ENCODE peak calls at places on chromosomes 5 and 9, in five cellular contexts. U is GM23338, H is SK-N-SH, N is neural progenitor cell, C is GM23248. E is an unnamed sample. For H3F3A, the result is how much of the 10 kb centered on the place peaks cover.

GRCh38 chr5:142219146-142219545 is 105.7 kb downstream of the SPRY4 start:
- DNase-seq in U (no peak), N (no peak), C (no peak), H (no peak), E (no peak)

GRCh38 chr9:26243722-26244121 is 565.5 kb upstream of the TUSC1 start:
- DNase-seq in N (no peak), U (no peak), H (no peak), C (peak), E (no peak)

GRCh38 chr9:8857330-8858249 is 1058.0 kb upstream of the DMAC1 start:
- DNase-seq in H (peak), N (peak), C (peak), U (peak), E (no peak)

GRCh38 chr9:116475201-116475600 is 211.9 kb upstream of the TRIM32 start:
- DNase-seq in U (no peak), H (no peak), N (no peak), C (peak), E (no peak)

GRCh38 chr5:178827636-178828035 is 32.1 kb upstream of the ZNF354B start:
- DNase-seq in H (no peak), U (no peak), N (no peak), C (no peak), E (no peak)

GRCh38 chr5:88680253-88681132 is 202.5 kb downstream of the MEF2C start:
- DNase-seq in C (peak), H (peak), U (peak), N (peak), E (peak)

GRCh38 chr5:3375586-3376311 is 219.9 kb upstream of the IRX1 start:
- DNase-seq in C (no peak), N (no peak), H (no peak), U (no peak), E (no peak)

GRCh38 chr5:76402880-76403712 is at the start of gene IQGAP2:
- DNase-seq in C (peak), H (peak), N (peak), U (peak), E (peak)

GRCh38 chr9:89115426-89115825 is 63.2 kb downstream of the SHC3 start:
- DNase-seq in N (no peak), H (no peak), U (no peak), C (peak), E (no peak)

GRCh38 chr5:80854583-80854982 is 105.6 kb upstream of the RASGRF2 start:
- DNase-seq in U (no peak), N (no peak), C (no peak), H (no peak), E (no peak)

GRCh38 chr5:57499262-57500050 is 16.8 kb upstream of the ACTBL2 start:
- DNase-seq in H (peak), C (peak), N (peak), U (peak), E (peak)

GRCh38 chr9:89374176-89374575 is 55.9 kb downstream of the SECISBP2 start:
- DNase-seq in N (no peak), U (no peak), C (no peak), H (no peak), E (no peak)

GRCh38 chr5:125034331-125034730 is 287.9 kb upstream of the ZNF608 start:
- DNase-seq in H (no peak), C (no peak), U (no peak), N (no peak), E (no peak)

GRCh38 chr5:97141539-97141938 is 872 bp downstream of the LIX1 start:
- DNase-seq in N (no peak), U (no peak), H (no peak), C (no peak), E (no peak)

GRCh38 chr5:125093776-125094175 is 347.3 kb upstream of the ZNF608 start:
- DNase-seq in N (no peak), H (no peak), C (peak), U (no peak), E (no peak)

GRCh38 chr9:20683351-20684034 is 566 bp upstream of the FOCAD start:
- DNase-seq in U (no peak), N (peak), C (peak), H (peak), E (peak)

GRCh38 chr9:272251-273213 is 57.9 kb downstream of the DOCK8 start:
- DNase-seq in N (no peak), C (no peak), H (no peak), U (no peak), E (no peak)
- H3K27ac ChIP-seq in N (no peak), C (no peak), H (no peak), U (no peak), E (no peak)

DNA sequence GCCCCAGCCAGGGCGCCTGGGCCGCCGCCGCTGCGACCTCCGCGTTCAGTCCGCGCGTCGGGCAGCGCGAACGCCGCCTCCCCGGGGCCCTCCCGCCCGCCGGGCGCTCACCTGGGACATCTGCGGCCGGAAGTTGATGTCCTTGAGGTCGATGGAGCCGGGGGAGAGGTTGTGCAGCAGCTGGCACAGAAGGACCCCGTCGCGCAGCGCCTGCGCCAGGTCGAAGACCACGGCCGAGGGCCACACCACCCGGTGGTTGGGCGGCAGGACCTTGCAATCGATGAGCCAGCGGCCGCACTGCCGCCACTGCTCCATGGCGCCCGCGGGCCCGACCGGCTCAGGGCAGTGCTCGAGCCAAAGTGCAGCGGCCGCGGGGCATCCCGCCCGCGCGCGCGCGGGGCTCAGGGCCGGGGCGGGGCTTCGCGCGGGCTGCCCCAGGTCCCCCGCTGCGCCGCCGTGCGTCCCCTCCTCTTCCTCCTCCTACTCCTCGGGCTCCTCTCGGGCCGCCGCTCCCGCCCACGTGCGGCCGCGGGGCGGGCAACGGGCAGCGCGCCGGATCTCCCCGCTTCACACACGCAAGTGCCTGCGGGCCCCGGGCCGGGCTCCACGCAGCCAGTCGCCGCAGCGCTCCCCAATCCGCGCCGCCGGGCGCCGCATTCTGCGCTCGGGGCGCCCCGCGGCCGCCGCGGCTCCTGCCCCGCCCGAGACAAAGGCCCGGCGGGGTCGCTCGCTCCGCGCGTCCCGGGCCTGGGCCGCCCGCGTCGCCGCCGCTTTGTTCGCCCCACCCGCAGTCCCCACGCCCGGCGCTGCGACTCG is at the start of gene VAV2:
- DNase-seq in C (peak), N (peak), H (peak), U (peak), E (peak)
- H2AFZ ChIP-seq in C (peak), N (peak), H (peak), U (peak), E (peak)

DNA sequence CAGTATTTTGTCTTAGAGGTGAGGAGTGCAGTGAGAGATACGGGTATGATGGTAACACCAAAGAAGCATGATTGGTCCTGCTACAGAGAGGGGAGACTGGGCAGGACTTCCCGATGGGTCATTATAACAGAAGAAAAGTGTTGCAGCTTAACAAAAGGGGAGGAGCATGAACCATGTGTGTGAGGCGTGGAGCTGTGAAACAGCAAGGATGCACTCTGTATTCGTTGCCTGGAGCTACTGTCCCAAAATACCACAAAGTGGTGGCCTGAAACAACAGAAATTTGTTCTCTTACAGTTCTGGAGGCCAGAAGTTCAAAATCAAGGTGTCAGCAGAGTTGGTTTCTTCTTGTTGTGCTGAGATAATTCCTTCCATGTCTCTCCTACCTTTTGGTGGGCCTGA is 59.4 kb upstream of the GRHPR start:
- DNase-seq in N (no peak), H (no peak), U (no peak), C (no peak), E (no peak)
- H3F3A ChIP-seq in N (under half), H (under half), U (under half), C (under half), E (under half)

DNA sequence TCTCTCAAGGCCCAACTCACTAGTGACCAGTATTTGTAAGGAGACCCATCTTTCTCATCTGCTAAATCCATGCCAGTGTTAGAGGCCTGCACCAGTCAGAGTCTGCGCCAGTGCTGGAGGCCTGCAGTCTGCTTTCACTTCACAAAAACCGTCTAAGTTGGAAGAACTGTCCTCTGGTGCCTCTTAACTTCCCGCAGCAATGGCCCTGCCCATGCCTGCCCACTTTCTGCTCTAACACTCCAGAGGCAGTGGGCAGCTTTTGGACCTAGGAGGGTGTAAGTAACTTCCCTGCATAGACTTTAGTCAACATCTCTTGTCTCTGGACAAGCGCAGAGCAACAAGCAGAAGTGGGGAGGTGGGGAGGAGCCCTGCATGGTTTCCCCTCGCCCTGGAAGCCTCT is 152.9 kb downstream of the AUH start:
- DNase-seq in U (no peak), H (no peak), N (no peak), C (no peak), E (no peak)
- H3K27ac ChIP-seq in U (no peak), H (no peak), N (no peak), C (no peak), E (no peak)

DNA sequence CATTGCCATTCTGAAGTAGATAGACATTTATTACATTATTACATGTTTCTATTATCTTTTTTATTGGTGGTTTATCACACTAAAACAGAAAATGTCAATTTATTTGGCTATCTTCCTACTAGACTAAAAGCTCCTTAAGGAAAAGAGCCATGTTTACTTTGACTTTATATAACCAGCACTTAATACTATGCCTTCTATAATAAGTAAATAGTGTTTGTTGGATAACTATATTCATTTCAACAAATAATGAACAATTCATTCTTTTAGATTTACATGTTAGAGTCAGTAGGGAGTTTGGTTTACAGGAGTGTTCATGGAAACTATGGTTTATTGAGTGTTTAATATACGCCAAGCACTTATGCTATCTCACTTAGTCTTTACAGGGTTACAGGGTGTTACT is 7.2 kb downstream of the PPIP5K2 start:
- DNase-seq in H (no peak), C (no peak), N (no peak), U (no peak), E (no peak)
- H2AFZ ChIP-seq in H (no peak), C (no peak), N (no peak), U (no peak), E (no peak)

DNA sequence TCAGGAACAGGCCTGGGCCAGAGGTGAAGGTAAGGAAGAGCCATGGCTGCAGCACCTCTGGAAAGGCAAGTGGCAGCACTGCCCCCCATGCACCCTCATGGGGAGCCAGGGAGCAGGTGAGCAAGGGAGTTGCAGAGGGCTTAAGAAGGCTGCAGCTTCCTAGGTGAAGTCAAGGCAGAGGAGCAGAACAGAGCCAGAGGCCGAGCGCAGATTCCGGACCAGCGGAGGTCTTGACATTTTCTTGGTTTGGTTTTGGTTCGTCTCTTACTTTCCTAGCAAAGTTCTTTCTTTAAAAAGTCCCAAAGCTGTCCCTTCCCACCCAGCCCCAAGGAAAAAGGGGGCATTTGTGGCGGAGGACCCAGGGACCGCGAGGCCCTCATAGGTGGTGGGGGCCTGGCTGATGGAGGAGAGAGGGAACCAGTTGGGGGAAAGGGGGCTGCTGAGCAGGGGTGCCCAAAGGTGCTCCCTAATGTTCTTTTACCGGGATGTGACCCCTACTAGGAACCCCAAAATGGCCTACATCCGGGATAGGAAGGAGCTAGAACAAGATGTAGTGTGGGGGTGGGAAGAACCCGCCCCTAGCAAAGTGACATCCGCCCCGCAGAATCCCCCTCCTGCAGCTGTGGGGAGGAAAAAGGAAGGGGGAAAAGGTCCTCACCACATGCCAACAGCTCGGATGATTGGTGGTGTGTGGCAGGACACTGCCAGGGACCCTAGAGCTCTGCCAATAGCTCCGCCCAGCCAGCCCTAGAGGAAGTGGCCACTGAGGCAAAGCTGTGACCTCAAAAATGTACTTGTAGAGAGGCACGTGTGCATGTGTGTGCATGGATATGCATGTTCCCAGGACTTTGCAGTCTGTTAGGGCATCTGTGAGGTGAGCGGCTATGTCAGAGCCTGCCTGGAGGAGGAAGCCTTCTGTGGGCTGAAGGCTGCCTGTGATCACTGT is 914 bp upstream of the CD72 start:
- DNase-seq in H (no peak), U (no peak), C (no peak), N (no peak), E (no peak)
- H3F3A ChIP-seq in H (under half), U (under half), C (under half), N (under half), E (under half)

GRCh38 chr5:189486-189885 is 1.8 kb upstream of the LRRC14B start:
- DNase-seq in U (no peak), C (no peak), H (no peak), N (no peak), E (no peak)
- H3K27ac ChIP-seq in U (no peak), C (no peak), H (no peak), N (no peak), E (no peak)

DNA sequence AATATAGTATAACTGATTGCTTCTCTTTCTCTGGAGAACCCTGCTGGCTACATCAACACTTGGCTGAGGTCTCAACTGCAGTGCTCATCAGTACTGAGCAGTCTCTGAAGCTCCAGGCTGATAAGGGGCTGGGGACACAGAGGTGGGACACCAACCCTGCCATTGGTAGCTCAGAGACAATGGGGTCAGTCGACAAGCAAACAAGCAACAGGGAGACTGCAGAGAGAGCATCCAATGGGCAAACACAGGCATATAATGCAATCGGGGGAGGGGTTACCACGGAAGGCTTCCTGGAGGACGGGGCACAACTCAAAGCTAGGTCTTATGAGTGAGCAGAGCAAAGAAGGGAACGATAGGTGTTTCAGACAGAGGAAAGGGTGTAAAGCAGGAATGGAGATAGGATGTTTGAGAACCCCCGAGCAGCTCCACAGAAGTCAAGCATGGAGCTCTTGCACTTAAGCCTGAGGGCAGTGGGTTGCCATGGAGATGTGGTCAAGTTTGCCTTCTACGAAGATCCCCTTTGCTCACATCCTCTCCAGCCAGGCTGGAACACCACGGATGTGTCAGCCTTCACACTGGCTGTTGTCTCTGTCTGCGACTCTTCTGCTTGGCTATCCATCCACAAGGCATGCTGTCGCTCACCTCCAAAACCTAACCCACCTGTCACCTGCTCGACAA is 21.5 kb upstream of the AKNA start:
- DNase-seq in C (peak), N (no peak), U (peak), H (no peak), E (no peak)
- H2AFZ ChIP-seq in C (no peak), N (no peak), U (no peak), H (no peak), E (no peak)

E was measured in PC-9.